ENCODE peak calls at places on chromosomes 5 and 9, in seven cellular contexts. X is transverse colon; A is CD8-positive, alpha-beta T cell; T is stomach; L is upper lobe of left lung; E is endothelial cell of umbilical vein; F is foreskin fibroblast. U is an unnamed sample.

GRCh38 chr5:74945561-74946165 is 79.5 kb upstream of the FAM169A start:
- DNase-seq in X (no peak), A (no peak), T (no peak), L (no peak), E (no peak), F (peak; percentile 66), U (no peak)

GRCh38 chr5:81631124-81631523 is 119.8 kb downstream of the SSBP2 start:
- DNase-seq in X (peak; percentile 8), A (peak; percentile 50), T (no peak), L (no peak), E (no peak), F (no peak), U (no peak)

GRCh38 chr9:133429641-133430161 is 7.5 kb downstream of the ADAMTS13 start:
- DNase-seq in X (peak; percentile 59), A (no peak), T (peak; percentile 65), L (no peak), E (peak; percentile 8), F (peak; percentile 50), U (no peak)

GRCh38 chr5:106127341-106127781 is 1543.4 kb downstream of the EFNA5 start:
- DNase-seq in X (no peak), A (no peak), T (no peak), L (no peak), E (no peak), F (no peak), U (no peak)

GRCh38 chr5:132265336-132266030 is 8.0 kb downstream of the PDLIM4 start:
- DNase-seq in X (peak; percentile 73), A (peak; percentile 39), T (no peak), L (no peak), E (peak; percentile 98), F (peak; percentile 97), U (peak; percentile 98)

GRCh38 chr5:106739127-106739526 is 931.6 kb downstream of the EFNA5 start:
- DNase-seq in X (no peak), A (no peak), T (no peak), L (no peak), E (no peak), F (no peak), U (no peak)

GRCh38 chr5:74517700-74518099 is 122.8 kb downstream of the ENC1 start:
- DNase-seq in X (no peak), A (no peak), T (no peak), L (no peak), E (peak; percentile 82), F (peak; percentile 90), U (no peak)

GRCh38 chr9:111356567-111357244 is 26.7 kb upstream of the OR2K2 start:
- DNase-seq in X (no peak), A (no peak), T (no peak), L (no peak), E (peak; percentile 53), F (peak; percentile 85), U (peak; percentile 68)

GRCh38 chr9:70441622-70442021 is 27.2 kb upstream of the KLF9 start:
- DNase-seq in X (no peak), A (no peak), T (no peak), L (no peak), E (no peak), F (no peak), U (no peak)

GRCh38 chr9:130265431-130266235 is at the start of gene HMCN2:
- DNase-seq in X (no peak), A (no peak), T (no peak), L (no peak), E (no peak), F (peak; percentile 24), U (no peak)

GRCh38 chr5:150075233-150075632 is 11.1 kb downstream of the CSF1R start:
- DNase-seq in X (no peak), A (no peak), T (peak; percentile 17), L (no peak), E (no peak), F (no peak), U (no peak)

GRCh38 chr5:150077996-150078801 is 8.2 kb downstream of the CSF1R start:
- DNase-seq in X (no peak), A (peak; percentile 31), T (peak; percentile 17), L (no peak), E (no peak), F (no peak), U (no peak)

GRCh38 chr5:150073677-150074076 is 12.7 kb downstream of the CSF1R start:
- DNase-seq in X (no peak), A (no peak), T (no peak), L (peak; percentile 4), E (no peak), F (no peak), U (no peak)

GRCh38 chr5:150077060-150077459 is 9.3 kb downstream of the CSF1R start:
- DNase-seq in X (no peak), A (no peak), T (peak; percentile 5), L (no peak), E (no peak), F (no peak), U (no peak)

DNA sequence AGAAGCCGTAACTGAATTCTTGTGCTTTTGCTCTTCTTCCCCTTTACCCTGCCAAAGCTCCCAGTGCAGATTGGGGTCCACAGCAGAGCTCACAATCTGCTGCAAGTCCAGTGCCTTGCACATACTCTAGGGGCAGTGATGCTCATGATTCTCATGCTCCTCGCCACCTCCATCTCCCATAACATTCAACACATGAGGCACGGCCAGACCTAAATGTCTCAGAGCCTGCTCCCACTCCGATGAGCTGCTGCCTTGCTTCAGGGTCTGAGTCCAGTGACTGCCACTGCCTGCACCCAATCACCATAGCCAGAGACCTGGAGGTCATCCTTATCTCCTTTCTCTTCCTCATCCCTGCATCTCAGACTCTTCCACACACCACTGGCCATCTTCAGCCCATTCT is 10.5 kb downstream of the CSF1R start:
- DNase-seq in X (no peak), A (peak; percentile 36), T (peak; percentile 16), L (peak; percentile 8), E (no peak), F (peak; percentile 21), U (no peak)
- TF ChIP-seq CTCF in X (no peak), A (no peak), T (no peak), L (no peak), E (no peak), F (no peak), U (no peak)

DNA sequence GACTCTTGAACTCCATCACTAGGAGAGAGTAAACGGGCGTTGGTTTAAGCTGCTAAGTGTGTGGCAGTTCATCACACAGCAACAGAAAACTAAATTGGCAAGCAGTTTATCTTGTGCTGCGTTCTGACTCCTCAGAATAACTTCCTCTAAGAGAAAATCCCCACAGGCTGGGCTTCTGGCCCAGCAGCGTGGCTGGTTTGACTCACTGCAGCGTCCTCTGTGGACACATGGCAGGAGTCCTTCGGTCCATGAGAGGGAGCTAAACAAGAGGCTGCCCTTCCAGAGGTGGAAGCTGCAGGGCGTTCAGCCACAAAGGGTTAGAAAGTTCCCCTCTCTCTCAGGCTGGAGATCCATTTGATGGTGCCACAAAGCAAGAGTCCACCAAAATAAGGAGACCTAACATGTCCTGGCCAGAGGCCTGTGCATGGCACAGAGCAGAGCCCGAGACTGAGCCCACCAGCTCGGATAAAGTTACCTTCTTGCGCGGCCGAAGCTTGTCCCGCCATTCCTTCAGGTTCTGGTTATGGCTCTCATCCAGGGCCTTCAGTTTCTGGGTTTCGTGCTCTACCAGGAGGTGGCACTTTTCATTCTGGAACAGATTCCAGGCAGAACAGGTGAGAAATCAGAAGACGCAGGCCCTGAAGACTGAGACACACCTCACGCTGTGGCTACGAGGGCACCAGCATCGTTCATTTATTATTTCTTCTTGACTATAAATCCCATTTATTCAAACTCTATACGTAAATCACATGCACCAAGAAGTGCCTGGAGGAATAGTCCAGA is 46.2 kb upstream of the FBXW11 start:
- DNase-seq in X (peak; percentile 18), A (peak; percentile 44), T (peak; percentile 39), L (no peak), E (peak; percentile 46), F (peak; percentile 42), U (no peak)
- TF ChIP-seq CTCF in X (peak; percentile 5), A (no peak), T (no peak), L (no peak), E (no peak), F (peak; percentile 7), U (no peak)

GRCh38 chr5:41716382-41716781 is 153.8 kb downstream of the OXCT1 start:
- DNase-seq in X (no peak), A (no peak), T (no peak), L (no peak), E (no peak), F (no peak), U (no peak)
- TF ChIP-seq CTCF in X (no peak), A (no peak), T (no peak), L (no peak), E (no peak), F (no peak), U (no peak)

GRCh38 chr9:19922476-19923118 is 133.8 kb upstream of the SLC24A2 start:
- DNase-seq in X (no peak), A (no peak), T (no peak), L (no peak), E (peak; percentile 21), F (peak; percentile 77), U (no peak)
- TF ChIP-seq CTCF in X (no peak), A (no peak), T (no peak), L (no peak), E (peak; percentile 33), F (peak; percentile 50), U (peak; percentile 38)

U was measured in BJ.